ENCODE peak calls at places on chromosomes 7 and 10, in six cellular contexts. P is esophagus squamous epithelium, D is ascending aorta, Y is heart left ventricle, L is epithelial cell of esophagus, W is HepG2. O is an unnamed sample.
A peak's percentile ranks its signal among the peaks of the same experiment; 100 is the strongest.

GRCh38 chr10:119540038-119540437 is 2.5 kb downstream of the RGS10 start:
- DNase-seq in D (peak; percentile 8), W (no peak), P (no peak), Y (no peak), L (no peak), O (no peak)

GRCh38 chr7:132776105-132776504 is 199.8 kb upstream of the PLXNA4 start:
- DNase-seq in Y (no peak), D (no peak), W (no peak), P (no peak), L (no peak), O (no peak)

GRCh38 chr7:46972205-46972604 is 609.7 kb downstream of the TNS3 start:
- DNase-seq in L (peak; percentile 73), W (no peak), P (no peak), D (no peak), Y (no peak), O (peak; percentile 67)

GRCh38 chr7:151851160-151851751 is 25.7 kb downstream of the PRKAG2 start:
- DNase-seq in P (no peak), L (peak; percentile 79), Y (no peak), W (no peak), D (no peak), O (no peak)

GRCh38 chr10:62413048-62413447 is 38.9 kb downstream of the ZNF365 start:
- DNase-seq in Y (no peak), L (no peak), W (no peak), D (no peak), P (no peak), O (no peak)

GRCh38 chr10:47340613-47341170 is 7.5 kb upstream of the RBP3 start:
- DNase-seq in P (no peak), L (peak; percentile 75), W (peak; percentile 47), Y (no peak), D (peak; percentile 73), O (peak; percentile 9)

GRCh38 chr7:56097700-56098099 is 4.9 kb upstream of the PHKG1 start:
- DNase-seq in Y (peak; percentile 68), D (no peak), P (no peak), W (no peak), L (no peak), O (no peak)

GRCh38 chr10:11444531-11445228 is 166.8 kb downstream of the USP6NL start:
- DNase-seq in L (no peak), P (no peak), D (no peak), W (no peak), Y (no peak), O (no peak)

GRCh38 chr10:86260564-86260963 is 106.0 kb downstream of the GRID1 start:
- DNase-seq in D (peak; percentile 22), P (no peak), L (no peak), W (no peak), Y (no peak), O (no peak)

GRCh38 chr10:48551796-48552591 is 52.9 kb downstream of the ARHGAP22 start:
- DNase-seq in Y (no peak), L (peak; percentile 47), P (no peak), W (no peak), D (peak; percentile 70), O (no peak)

GRCh38 chr7:96093435-96093834 is 228.5 kb downstream of the SLC25A13 start:
- DNase-seq in L (peak; percentile 74), D (no peak), Y (no peak), W (no peak), P (no peak), O (peak; percentile 78)

GRCh38 chr7:120927454-120928103 is 23.0 kb upstream of the ING3 start:
- DNase-seq in W (no peak), P (no peak), D (no peak), L (no peak), Y (no peak), O (no peak)

GRCh38 chr10:20147679-20148078 is 331.4 kb downstream of the PLXDC2 start:
- DNase-seq in D (no peak), W (no peak), P (no peak), Y (no peak), L (no peak), O (no peak)

GRCh38 chr7:153564391-153564790 is 487.8 kb upstream of the DPP6 start:
- DNase-seq in L (no peak), P (no peak), W (no peak), Y (no peak), D (no peak), O (no peak)

GRCh38 chr10:3045471-3046209 is 21.7 kb upstream of the PFKP start:
- DNase-seq in W (peak; percentile 27), Y (peak; percentile 82), P (no peak), D (peak; percentile 85), L (peak; percentile 69), O (no peak)

GRCh38 chr10:115020449-115020848 is 72.7 kb upstream of the ATRNL1 start:
- DNase-seq in W (no peak), D (no peak), P (no peak), Y (no peak), L (no peak), O (no peak)

GRCh38 chr10:97940534-97940933 is 89.9 kb downstream of the CRTAC1 start:
- DNase-seq in P (no peak), D (no peak), W (no peak), Y (no peak), L (no peak), O (no peak)

GRCh38 chr7:147524726-147525245 is 1065.8 kb upstream of the C7orf33 start:
- DNase-seq in L (peak; percentile 16), W (no peak), P (no peak), Y (no peak), D (no peak), O (no peak)

GRCh38 chr7:28507538-28508282 is 95.4 kb downstream of the CREB5 start:
- DNase-seq in W (no peak), L (no peak), Y (no peak), D (no peak), P (no peak), O (no peak)

GRCh38 chr10:77333610-77334340 is 303.8 kb downstream of the KCNMA1 start:
- DNase-seq in Y (no peak), P (no peak), W (peak; percentile 85), D (no peak), L (peak; percentile 46), O (no peak)

GRCh38 chr10:78362406-78363022 is 328.9 kb downstream of the RPS24 start:
- DNase-seq in P (no peak), L (peak; percentile 35), W (no peak), D (no peak), Y (no peak), O (no peak)

GRCh38 chr10:71889388-71889987 is 38.4 kb upstream of the PSAP start:
- DNase-seq in P (no peak), D (no peak), Y (no peak), W (no peak), L (peak; percentile 24), O (no peak)

DNA sequence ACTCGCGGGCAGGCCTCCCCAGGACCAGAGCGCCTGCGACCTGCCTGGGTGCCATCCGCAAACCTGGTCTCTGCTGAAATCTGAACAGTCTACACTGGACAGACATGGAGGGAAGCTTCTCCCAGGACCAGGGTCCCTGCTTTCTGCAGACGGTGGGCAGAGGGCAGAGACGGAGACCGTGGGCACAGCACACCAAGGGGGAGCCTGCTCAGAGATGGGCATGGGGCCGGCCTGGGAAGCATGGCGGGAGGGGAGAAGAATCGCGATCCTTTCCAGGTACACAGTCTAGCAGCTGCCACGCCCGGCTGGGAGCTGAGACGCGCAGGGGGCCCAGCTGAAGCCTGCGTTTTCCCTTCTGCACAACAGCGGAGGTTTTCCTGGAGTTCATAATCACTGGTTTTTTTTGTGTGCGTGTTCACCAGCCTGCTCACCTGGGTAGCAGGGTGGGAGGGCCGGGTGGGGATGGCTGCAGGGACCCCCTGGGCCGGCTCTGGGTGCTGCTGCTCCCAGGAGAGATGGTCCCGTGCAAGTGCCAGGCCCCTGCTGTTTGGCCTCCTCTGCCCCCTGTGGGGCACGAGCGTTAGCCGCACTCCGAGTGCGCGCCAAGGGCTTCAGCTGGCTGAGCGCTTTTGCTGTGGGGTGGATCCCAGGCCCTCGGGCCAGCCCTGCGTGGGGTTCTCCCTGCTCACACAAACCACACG is 448.8 kb downstream of the DNAJB6 start:
- DNase-seq in W (no peak), D (no peak), L (no peak), Y (no peak), P (no peak), O (no peak)
- TF ChIP-seq CTCF in W (no peak), D (no peak), L (no peak), Y (no peak), P (no peak), O (no peak)

GRCh38 chr7:106768324-106768751 is 96.7 kb upstream of the PIK3CG start:
- DNase-seq in D (no peak), W (no peak), L (no peak), Y (no peak), P (no peak), O (no peak)
- H3K4me3 ChIP-seq in D (no peak overlapping the region), W (no peak overlapping the region), L (no peak overlapping the region), Y (no peak overlapping the region), P (peak overlapping the region; percentile 44), O (no peak overlapping the region)

DNA sequence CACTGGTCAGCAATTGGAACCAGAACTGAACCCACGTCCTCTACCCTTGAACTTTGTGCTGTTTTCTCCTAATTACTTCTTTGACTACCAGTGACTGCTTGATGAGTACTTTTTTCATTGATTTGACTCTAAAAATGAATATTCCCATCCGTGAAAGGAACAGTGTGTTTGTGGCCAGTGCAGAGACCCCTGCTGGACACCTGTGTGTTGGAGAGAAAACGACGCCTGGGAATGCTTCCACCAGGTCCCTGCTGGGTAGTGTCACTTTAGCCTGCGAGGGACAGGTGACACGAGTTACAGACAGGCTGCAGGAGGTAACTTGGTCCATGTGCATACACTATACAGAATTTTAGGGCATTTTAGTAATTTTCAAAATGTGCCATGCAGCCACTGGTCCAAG is 6.8 kb upstream of the GJD4 start:
- DNase-seq in P (no peak), L (no peak), Y (no peak), W (peak; percentile 13), D (no peak), O (no peak)
- TF ChIP-seq CTCF in P (no peak), L (no peak), Y (peak; percentile 44), W (peak; percentile 62), D (peak; percentile 36), O (peak; percentile 62)

GRCh38 chr7:30351274-30351673 is 66.9 kb downstream of the ZNRF2 start:
- DNase-seq in L (no peak), D (no peak), P (no peak), W (no peak), Y (no peak), O (no peak)

GRCh38 chr7:30347226-30348082 is 63.1 kb downstream of the ZNRF2 start:
- DNase-seq in L (peak; percentile 11), W (no peak), D (no peak), Y (no peak), P (no peak), O (peak; percentile 64)

GRCh38 chr7:30349816-30350215 is 65.4 kb downstream of the ZNRF2 start:
- DNase-seq in P (no peak), Y (no peak), W (no peak), L (no peak), D (no peak), O (no peak)

GRCh38 chr7:30349170-30349569 is 64.8 kb downstream of the ZNRF2 start:
- DNase-seq in P (no peak), Y (no peak), W (no peak), D (no peak), L (peak; percentile 39), O (no peak)

GRCh38 chr7:30348083-30348560 is 63.7 kb downstream of the ZNRF2 start:
- DNase-seq in Y (no peak), P (no peak), W (peak; percentile 30), L (peak; percentile 93), D (no peak), O (peak; percentile 96)
- H3K4me3 ChIP-seq in Y (no peak overlapping the region), P (no peak overlapping the region), W (no peak overlapping the region), L (no peak overlapping the region), D (no peak overlapping the region), O (peak overlapping the region; percentile 1)